ENCODE peak calls at places on chromosome 2, in six cellular contexts. D is myocyte, L is colonic mucosa, J is neuronal stem cell, V is body of pancreas, G is anterior cingulate cortex. N is an unnamed sample.

GRCh38 chr2:76938153-76938552 is 584.0 kb downstream of the LRRTM4 start:
- DNase-seq in G (no peak), L (no peak), V (no peak), J (no peak), D (no peak), N (no peak)

GRCh38 chr2:219403861-219404260 is 14.3 kb upstream of the DES start:
- DNase-seq in G (no peak), D (no peak), J (no peak), L (no peak), V (no peak), N (no peak)

GRCh38 chr2:119264781-119265692 is 41.4 kb downstream of the STEAP3 start:
- DNase-seq in J (no peak), L (peak; percentile 36), V (peak; percentile 55), D (peak; percentile 48), G (no peak), N (peak; percentile 65)

GRCh38 chr2:160224060-160224459 is 24.0 kb upstream of the ITGB6 start:
- DNase-seq in L (no peak), D (peak; percentile 90), G (no peak), V (no peak), J (no peak), N (peak; percentile 53)

GRCh38 chr2:102041351-102041750 is 49.6 kb downstream of the IL1R2 start:
- DNase-seq in D (no peak), V (no peak), L (no peak), G (no peak), J (no peak), N (no peak)

GRCh38 chr2:235545369-235546150 is 51.7 kb downstream of the AGAP1 start:
- DNase-seq in G (no peak), J (no peak), L (no peak), V (no peak), D (no peak), N (no peak)

GRCh38 chr2:194674043-194674442 is 983.0 kb upstream of the SLC39A10 start:
- DNase-seq in J (no peak), G (no peak), V (no peak), D (no peak), L (no peak), N (no peak)

GRCh38 chr2:46363535-46364170 is 66.4 kb downstream of the EPAS1 start:
- DNase-seq in V (no peak), D (peak; percentile 33), J (no peak), G (no peak), L (no peak), N (no peak)

GRCh38 chr2:24521975-24522639 is 31.1 kb downstream of the NCOA1 start:
- DNase-seq in G (no peak), L (no peak), D (no peak), J (no peak), V (no peak), N (no peak)

GRCh38 chr2:179234658-179235240 is 29.9 kb downstream of the SESTD1 start:
- DNase-seq in J (no peak), V (no peak), G (no peak), L (no peak), D (no peak), N (no peak)

GRCh38 chr2:220619525-220620267 is 952.4 kb downstream of the EPHA4 start:
- DNase-seq in V (no peak), D (no peak), J (no peak), L (peak; percentile 17), G (no peak), N (no peak)

GRCh38 chr2:208039661-208040060 is 14.3 kb upstream of the PLEKHM3 start:
- DNase-seq in J (peak; percentile 60), V (no peak), D (no peak), G (no peak), L (no peak), N (no peak)

GRCh38 chr2:118249970-118250369 is 161.7 kb downstream of the INSIG2 start:
- DNase-seq in V (no peak), J (no peak), L (no peak), G (no peak), D (no peak), N (no peak)

GRCh38 chr2:43788646-43789045 is 14.8 kb downstream of the DYNC2LI1 start:
- DNase-seq in J (no peak), L (no peak), D (no peak), V (no peak), G (no peak), N (no peak)

GRCh38 chr2:205731521-205731965 is 49.2 kb downstream of the NRP2 start:
- DNase-seq in L (no peak), J (no peak), V (no peak), G (no peak), D (no peak), N (no peak)

GRCh38 chr2:61885896-61886603 is 2.4 kb downstream of the CCT4 start:
- DNase-seq in G (no peak), D (no peak), V (no peak), L (no peak), J (no peak), N (no peak)

GRCh38 chr2:43759195-43759594 is 14.6 kb upstream of the DYNC2LI1 start:
- DNase-seq in J (no peak), L (no peak), D (peak; percentile 64), V (no peak), G (no peak), N (no peak)

GRCh38 chr2:189763908-189764661 is 1.5 kb upstream of the OSGEPL1 start:
- DNase-seq in D (peak; percentile 39), L (no peak), G (no peak), V (no peak), J (no peak), N (no peak)

GRCh38 chr2:233131991-233132390 is 71.8 kb downstream of the INPP5D start:
- DNase-seq in D (no peak), L (no peak), V (no peak), J (no peak), G (no peak), N (no peak)

GRCh38 chr2:226730487-226730886 is 69.1 kb downstream of the IRS1 start:
- DNase-seq in D (peak; percentile 39), G (no peak), L (no peak), J (no peak), V (peak; percentile 24), N (no peak)

GRCh38 chr2:8009010-8009597 is 672.8 kb upstream of the ID2 start:
- DNase-seq in G (no peak), D (no peak), J (no peak), V (no peak), L (no peak), N (no peak)

GRCh38 chr2:60483400-60483799 is 70.1 kb downstream of the BCL11A start:
- DNase-seq in J (no peak), D (no peak), L (no peak), G (no peak), V (no peak), N (no peak)

GRCh38 chr2:219803294-219803693 is 175.9 kb downstream of the SLC4A3 start:
- DNase-seq in G (no peak), L (no peak), J (no peak), V (no peak), D (peak; percentile 24), N (no peak)

GRCh38 chr2:222582931-222583330 is 73.0 kb downstream of the FARSB start:
- DNase-seq in J (no peak), D (peak; percentile 16), L (no peak), V (no peak), G (no peak), N (no peak)

GRCh38 chr2:201707753-201708152 is 9.3 kb upstream of the MPP4 start:
- DNase-seq in J (no peak), V (no peak), D (peak; percentile 40), G (no peak), L (no peak), N (no peak)

GRCh38 chr2:66845307-66845706 is 410.4 kb downstream of the MEIS1 start:
- DNase-seq in G (no peak), V (no peak), L (no peak), J (no peak), D (no peak), N (no peak)

GRCh38 chr2:191501390-191502168 is 176.4 kb upstream of the NABP1 start:
- DNase-seq in V (no peak), G (no peak), J (no peak), L (no peak), D (peak; percentile 69), N (no peak)

GRCh38 chr2:111054791-111055627 is 65.7 kb upstream of the BCL2L11 start:
- DNase-seq in L (no peak), D (no peak), G (no peak), J (peak; percentile 58), V (no peak), N (peak; percentile 53)

GRCh38 chr2:197158591-197159550 is 151.7 kb downstream of the ANKRD44 start:
- DNase-seq in J (no peak), G (no peak), D (no peak), V (no peak), L (no peak), N (no peak)

GRCh38 chr2:105478670-105479069 is 79.8 kb upstream of the FHL2 start:
- DNase-seq in L (no peak), V (no peak), J (no peak), D (no peak), G (no peak), N (no peak)

GRCh38 chr2:30257266-30258214 is 26.2 kb downstream of the LBH start:
- DNase-seq in G (no peak), D (no peak), V (peak; percentile 29), J (no peak), L (no peak), N (no peak)

GRCh38 chr2:71668326-71669057 is 215.1 kb downstream of the DYSF start:
- DNase-seq in D (no peak), G (no peak), J (no peak), V (peak; percentile 2), L (no peak), N (no peak)

GRCh38 chr2:121375621-121376159 is 90.7 kb upstream of the TFCP2L1 start:
- DNase-seq in L (no peak), J (no peak), G (no peak), V (no peak), D (no peak), N (no peak)